ENCODE peak calls at places on chromosomes 13 and 19, in four cellular contexts. J is breast epithelium, Y is body of pancreas, O is IMR-90. I is an unnamed sample.

GRCh38 chr19:47445937-47446402 is 25.7 kb downstream of the SLC8A2 start:
- DNase-seq in Y (peak), J (no peak), O (no peak), I (peak)

GRCh38 chr13:94620286-94620896 is 18.7 kb downstream of the GPR180 start:
- DNase-seq in Y (no peak), J (no peak), O (peak), I (peak)

GRCh38 chr13:21785990-21786389 is 115.1 kb downstream of the FGF9 start:
- DNase-seq in J (no peak), Y (no peak), O (no peak), I (no peak)

GRCh38 chr19:48608798-48609263 is 2.3 kb downstream of the SPACA4 start:
- DNase-seq in Y (no peak), J (no peak), O (no peak), I (peak)

GRCh38 chr19:6011206-6011605 is 33.3 kb upstream of the RANBP3 start:
- DNase-seq in Y (no peak), O (no peak), J (no peak), I (no peak)

GRCh38 chr19:1168562-1168873 is 5.5 kb downstream of the SBNO2 start:
- DNase-seq in O (no peak), Y (no peak), J (no peak), I (no peak)

GRCh38 chr13:109157275-109157674 is 527.9 kb downstream of the MYO16 start:
- DNase-seq in O (no peak), Y (no peak), J (no peak), I (no peak)

GRCh38 chr19:40921005-40921897 is 39.2 kb upstream of the CYP2A7 start:
- DNase-seq in O (no peak), J (peak), Y (peak), I (no peak)

GRCh38 chr19:12244370-12244769 is 50.3 kb downstream of the ZNF44 start:
- DNase-seq in J (no peak), O (no peak), Y (no peak), I (no peak)

GRCh38 chr19:19642506-19643157 is 825 bp downstream of the GMIP start:
- DNase-seq in J (no peak), O (no peak), Y (no peak), I (no peak)

GRCh38 chr19:29504454-29504853 is 21.3 kb upstream of the VSTM2B start:
- DNase-seq in O (no peak), J (no peak), Y (no peak), I (no peak)

GRCh38 chr13:113337556-113337955 is 26.4 kb downstream of the GRTP1 start:
- DNase-seq in Y (no peak), J (no peak), O (no peak), I (no peak)

GRCh38 chr13:113398963-113399754 is 35.2 kb upstream of the GRTP1 start:
- DNase-seq in J (no peak), Y (no peak), O (no peak), I (no peak)

GRCh38 chr13:21069561-21070004 is 8.2 kb upstream of the LATS2 start:
- DNase-seq in J (no peak), O (peak), Y (no peak), I (peak)

GRCh38 chr19:1944916-1945561 is 4.1 kb downstream of the CSNK1G2 start:
- DNase-seq in J (no peak), O (no peak), Y (no peak), I (no peak)

DNA sequence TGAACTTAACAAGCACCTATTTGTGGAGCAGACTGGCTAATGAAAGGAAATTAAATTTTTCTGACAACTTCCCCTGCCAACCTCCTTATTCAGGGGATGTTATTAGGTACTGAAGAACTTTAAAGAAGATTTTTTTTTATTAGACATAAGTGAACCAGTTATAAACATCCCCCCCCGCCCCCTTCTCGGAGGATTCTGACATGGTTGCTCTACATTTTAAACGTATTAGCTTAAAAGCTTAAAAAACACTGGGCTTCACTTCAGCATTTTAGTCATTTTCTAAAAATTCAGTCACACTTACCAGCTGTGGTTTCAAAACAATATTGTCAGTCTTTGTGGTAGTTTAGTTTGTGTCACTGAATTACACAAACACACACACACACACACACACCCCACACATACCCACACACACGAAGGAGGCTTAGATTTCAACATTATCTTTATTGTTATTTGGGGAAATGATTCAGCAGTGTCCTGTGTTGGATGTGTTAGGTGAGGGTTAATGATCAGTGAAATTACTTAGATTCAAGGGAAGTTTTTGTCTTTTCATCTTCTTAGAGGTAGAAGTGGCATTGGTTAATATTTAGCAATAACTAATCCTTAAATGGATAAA is 145.7 kb downstream of the PCCA start:
- DNase-seq in O (peak), J (no peak), Y (no peak), I (peak)
- H3K4me3 ChIP-seq in O (no peak), J (no peak), Y (no peak), I (no peak)

DNA sequence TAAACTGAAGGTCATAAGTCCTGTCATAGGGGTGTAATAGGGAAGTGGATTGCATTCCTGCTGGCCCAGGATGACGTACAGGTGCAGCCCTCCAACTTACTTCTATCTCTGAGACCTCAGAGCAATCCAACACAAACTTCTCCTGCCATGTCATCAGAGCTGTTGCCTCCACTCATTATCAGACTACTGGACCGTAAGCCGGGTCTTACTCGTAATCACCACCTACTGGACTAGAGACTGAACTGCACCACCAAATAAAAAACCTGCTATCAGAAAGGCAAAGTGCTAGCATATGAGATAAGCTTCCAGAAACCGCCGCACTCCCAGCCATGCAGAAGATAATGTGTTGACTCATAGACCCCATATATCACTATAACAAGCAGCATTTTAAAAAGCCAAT is 102.1 kb downstream of the SLITRK1 start:
- DNase-seq in J (no peak), Y (peak), O (peak), I (peak)
- TF ChIP-seq CTCF in J (no peak), Y (peak), O (peak), I (peak)

DNA sequence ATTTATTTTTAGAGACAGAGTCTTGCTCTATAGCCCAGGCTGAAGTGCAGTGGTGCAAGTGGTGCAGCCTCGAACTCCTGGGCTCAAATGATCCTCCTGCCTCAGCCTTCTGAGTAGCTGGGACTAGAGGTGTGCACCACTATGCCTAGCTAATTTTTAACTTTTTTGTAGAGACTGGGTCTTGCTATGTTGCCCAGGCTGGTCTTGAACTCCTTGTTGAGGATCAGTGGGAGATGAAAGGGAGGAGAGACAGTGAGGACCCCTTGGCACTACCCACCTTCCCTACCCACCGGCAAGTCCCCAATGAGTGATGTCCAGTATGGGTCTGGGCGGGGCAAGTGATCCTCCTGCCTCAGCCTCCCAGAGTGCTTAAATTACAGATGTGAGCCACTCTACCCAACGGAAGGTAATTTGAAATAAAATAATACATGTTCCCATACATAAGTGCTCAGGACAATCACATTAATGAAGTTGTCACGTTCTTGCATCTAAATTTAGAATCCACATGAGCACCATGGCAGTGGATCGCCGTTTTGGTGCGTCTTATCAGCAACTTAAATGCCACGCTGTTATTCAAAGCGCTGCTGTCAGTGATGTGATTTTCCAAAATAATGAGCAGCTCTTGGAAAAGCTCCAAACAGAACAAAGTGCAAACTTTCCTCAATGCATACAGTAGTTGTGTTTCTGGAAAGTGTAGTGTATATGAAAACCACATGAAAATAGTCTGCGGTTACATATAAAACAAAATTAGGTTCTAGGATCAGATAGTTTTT is 5.9 kb upstream of the ARL11 start:
- DNase-seq in J (no peak), Y (no peak), O (no peak), I (no peak)
- H3K4me3 ChIP-seq in J (no peak), Y (no peak), O (no peak), I (no peak)

GRCh38 chr19:10384580-10384979 is 4.2 kb upstream of the TYK2 start:
- DNase-seq in J (no peak), O (no peak), Y (no peak), I (no peak)
- TF ChIP-seq CTCF in J (no peak), O (no peak), Y (no peak), I (no peak)

GRCh38 chr13:111035861-111036260 is 79.2 kb upstream of the ARHGEF7 start:
- DNase-seq in O (no peak), Y (no peak), J (no peak), I (no peak)

GRCh38 chr13:111038887-111039286 is 76.2 kb upstream of the ARHGEF7 start:
- DNase-seq in O (no peak), Y (no peak), J (no peak), I (no peak)

GRCh38 chr13:111036665-111037064 is 78.4 kb upstream of the ARHGEF7 start:
- DNase-seq in O (no peak), J (no peak), Y (no peak), I (no peak)

GRCh38 chr13:111039735-111040134 is 75.4 kb upstream of the ARHGEF7 start:
- DNase-seq in O (no peak), J (no peak), Y (no peak), I (no peak)

GRCh38 chr13:111037838-111038397 is 77.2 kb upstream of the ARHGEF7 start:
- DNase-seq in J (no peak), Y (no peak), O (no peak), I (no peak)
- H3K4me3 ChIP-seq in J (no peak), Y (no peak), O (no peak), I (no peak)

GRCh38 chr19:45927565-45928261 is 13.1 kb upstream of the NANOS2 start:
- DNase-seq in O (peak), J (peak), Y (peak), I (peak)
- TF ChIP-seq CTCF in O (no peak), J (no peak), Y (peak), I (no peak)

I was measured in fibroblast of pulmonary artery.